ENCODE peak calls at places on chromosomes 13 and 19, in eight cellular contexts. One of them, this sample, is unnamed. For H3K9me3, the result is how much of the 10 kb centered on the place peaks cover.

GRCh38 chr13:102897371-102898138 is 51.7 kb downstream of the ERCC5 start:
- DNase-seq in right cardiac atrium: peak
- DNase-seq in astrocyte: no peak
- DNase-seq in fibroblast of lung: no peak
- DNase-seq in heart right ventricle: peak
- DNase-seq in IMR-90: no peak
- DNase-seq in A673: no peak
- DNase-seq in adipocyte: no peak
- DNase-seq in this sample: peak

GRCh38 chr19:1074512-1075283 is 7.7 kb downstream of the ARHGAP45 start:
- DNase-seq in astrocyte: no peak
- DNase-seq in heart right ventricle: peak
- DNase-seq in A673: peak
- DNase-seq in adipocyte: no peak
- DNase-seq in IMR-90: no peak
- DNase-seq in right cardiac atrium: peak
- DNase-seq in fibroblast of lung: no peak
- DNase-seq in this sample: no peak

GRCh38 chr19:31349160-31349881 is at the start of gene TSHZ3:
- DNase-seq in IMR-90: peak
- DNase-seq in astrocyte: peak
- DNase-seq in right cardiac atrium: peak
- DNase-seq in heart right ventricle: peak
- DNase-seq in adipocyte: peak
- DNase-seq in fibroblast of lung: peak
- DNase-seq in A673: peak
- DNase-seq in this sample: peak

GRCh38 chr19:58409010-58409790 is 751 bp downstream of the ZNF584 start:
- DNase-seq in astrocyte: no peak
- DNase-seq in IMR-90: peak
- DNase-seq in A673: peak
- DNase-seq in heart right ventricle: peak
- DNase-seq in fibroblast of lung: no peak
- DNase-seq in right cardiac atrium: peak
- DNase-seq in adipocyte: peak
- DNase-seq in this sample: peak

GRCh38 chr13:73303858-73304257 is 245.1 kb downstream of the KLF5 start:
- DNase-seq in heart right ventricle: no peak
- DNase-seq in IMR-90: peak
- DNase-seq in A673: no peak
- DNase-seq in astrocyte: peak
- DNase-seq in fibroblast of lung: no peak
- DNase-seq in adipocyte: no peak
- DNase-seq in right cardiac atrium: no peak
- DNase-seq in this sample: no peak

GRCh38 chr13:109917422-109917821 is 131.0 kb upstream of the IRS2 start:
- DNase-seq in IMR-90: no peak
- DNase-seq in adipocyte: no peak
- DNase-seq in right cardiac atrium: no peak
- DNase-seq in fibroblast of lung: no peak
- DNase-seq in astrocyte: no peak
- DNase-seq in heart right ventricle: no peak
- DNase-seq in A673: no peak
- DNase-seq in this sample: no peak

GRCh38 chr19:40776364-40776763 is 1.0 kb downstream of the MIA start:
- DNase-seq in astrocyte: no peak
- DNase-seq in adipocyte: no peak
- DNase-seq in heart right ventricle: no peak
- DNase-seq in right cardiac atrium: no peak
- DNase-seq in A673: no peak
- DNase-seq in IMR-90: no peak
- DNase-seq in fibroblast of lung: no peak
- DNase-seq in this sample: no peak

GRCh38 chr19:30349131-30349730 is 23.0 kb upstream of the ZNF536 start:
- DNase-seq in heart right ventricle: no peak
- DNase-seq in A673: no peak
- DNase-seq in IMR-90: no peak
- DNase-seq in fibroblast of lung: no peak
- DNase-seq in astrocyte: no peak
- DNase-seq in adipocyte: no peak
- DNase-seq in right cardiac atrium: no peak
- DNase-seq in this sample: no peak

GRCh38 chr19:1651061-1651547 is 1.3 kb downstream of the TCF3 start:
- DNase-seq in astrocyte: no peak
- DNase-seq in fibroblast of lung: peak
- DNase-seq in A673: peak
- DNase-seq in right cardiac atrium: no peak
- DNase-seq in IMR-90: peak
- DNase-seq in heart right ventricle: no peak
- DNase-seq in adipocyte: peak
- DNase-seq in this sample: no peak

GRCh38 chr13:33794576-33794975 is 23.4 kb upstream of the RFC3 start:
- DNase-seq in fibroblast of lung: no peak
- DNase-seq in right cardiac atrium: no peak
- DNase-seq in A673: no peak
- DNase-seq in heart right ventricle: no peak
- DNase-seq in adipocyte: no peak
- DNase-seq in astrocyte: peak
- DNase-seq in IMR-90: no peak
- DNase-seq in this sample: no peak

GRCh38 chr19:38663957-38664502 is 16.6 kb downstream of the ACTN4 start:
- DNase-seq in heart right ventricle: peak
- DNase-seq in A673: no peak
- DNase-seq in adipocyte: no peak
- DNase-seq in right cardiac atrium: peak
- DNase-seq in fibroblast of lung: no peak
- DNase-seq in astrocyte: no peak
- DNase-seq in IMR-90: no peak
- DNase-seq in this sample: no peak

GRCh38 chr19:16447015-16447384 is 24.8 kb downstream of the EPS15L1 start:
- DNase-seq in fibroblast of lung: peak
- DNase-seq in IMR-90: peak
- DNase-seq in heart right ventricle: peak
- DNase-seq in right cardiac atrium: peak
- DNase-seq in adipocyte: peak
- DNase-seq in astrocyte: peak
- DNase-seq in A673: peak
- DNase-seq in this sample: peak

GRCh38 chr13:32019612-32020233 is 11.9 kb upstream of the FRY start:
- DNase-seq in A673: peak
- DNase-seq in right cardiac atrium: peak
- DNase-seq in astrocyte: peak
- DNase-seq in IMR-90: peak
- DNase-seq in adipocyte: peak
- DNase-seq in heart right ventricle: no peak
- DNase-seq in fibroblast of lung: peak
- DNase-seq in this sample: peak

GRCh38 chr13:59094149-59094548 is 1069.6 kb downstream of the DIAPH3 start:
- DNase-seq in fibroblast of lung: no peak
- DNase-seq in heart right ventricle: no peak
- DNase-seq in adipocyte: no peak
- DNase-seq in right cardiac atrium: no peak
- DNase-seq in astrocyte: peak
- DNase-seq in IMR-90: peak
- DNase-seq in A673: no peak
- DNase-seq in this sample: no peak

GRCh38 chr13:93004919-93005318 is 221.7 kb upstream of the GPC6 start:
- DNase-seq in astrocyte: no peak
- DNase-seq in adipocyte: no peak
- DNase-seq in right cardiac atrium: no peak
- DNase-seq in fibroblast of lung: no peak
- DNase-seq in heart right ventricle: no peak
- DNase-seq in A673: peak
- DNase-seq in IMR-90: peak
- DNase-seq in this sample: peak

GRCh38 chr13:43388282-43389034 is 365.1 kb downstream of the DNAJC15 start:
- DNase-seq in fibroblast of lung: no peak
- DNase-seq in IMR-90: no peak
- DNase-seq in adipocyte: no peak
- DNase-seq in heart right ventricle: no peak
- DNase-seq in astrocyte: no peak
- DNase-seq in A673: no peak
- DNase-seq in right cardiac atrium: no peak
- DNase-seq in this sample: no peak

GRCh38 chr13:75452564-75452963 is 29.4 kb downstream of the TBC1D4 start:
- DNase-seq in fibroblast of lung: peak
- DNase-seq in IMR-90: no peak
- DNase-seq in astrocyte: peak
- DNase-seq in heart right ventricle: no peak
- DNase-seq in A673: no peak
- DNase-seq in adipocyte: no peak
- DNase-seq in right cardiac atrium: no peak
- DNase-seq in this sample: no peak

GRCh38 chr19:6069268-6069771 is 41.0 kb downstream of the RFX2 start:
- DNase-seq in adipocyte: no peak
- DNase-seq in IMR-90: no peak
- DNase-seq in right cardiac atrium: no peak
- DNase-seq in astrocyte: no peak
- DNase-seq in A673: no peak
- DNase-seq in heart right ventricle: no peak
- DNase-seq in fibroblast of lung: no peak
- DNase-seq in this sample: no peak

GRCh38 chr19:13252569-13253335 is 102.5 kb downstream of the IER2 start:
- DNase-seq in right cardiac atrium: no peak
- DNase-seq in heart right ventricle: no peak
- DNase-seq in astrocyte: no peak
- DNase-seq in fibroblast of lung: no peak
- DNase-seq in IMR-90: no peak
- DNase-seq in A673: no peak
- DNase-seq in adipocyte: no peak
- DNase-seq in this sample: no peak

GRCh38 chr13:23570931-23571330 is 719 bp downstream of the TNFRSF19 start:
- DNase-seq in fibroblast of lung: peak
- DNase-seq in astrocyte: peak
- DNase-seq in A673: no peak
- DNase-seq in heart right ventricle: no peak
- DNase-seq in IMR-90: peak
- DNase-seq in adipocyte: peak
- DNase-seq in right cardiac atrium: no peak
- DNase-seq in this sample: no peak

DNA sequence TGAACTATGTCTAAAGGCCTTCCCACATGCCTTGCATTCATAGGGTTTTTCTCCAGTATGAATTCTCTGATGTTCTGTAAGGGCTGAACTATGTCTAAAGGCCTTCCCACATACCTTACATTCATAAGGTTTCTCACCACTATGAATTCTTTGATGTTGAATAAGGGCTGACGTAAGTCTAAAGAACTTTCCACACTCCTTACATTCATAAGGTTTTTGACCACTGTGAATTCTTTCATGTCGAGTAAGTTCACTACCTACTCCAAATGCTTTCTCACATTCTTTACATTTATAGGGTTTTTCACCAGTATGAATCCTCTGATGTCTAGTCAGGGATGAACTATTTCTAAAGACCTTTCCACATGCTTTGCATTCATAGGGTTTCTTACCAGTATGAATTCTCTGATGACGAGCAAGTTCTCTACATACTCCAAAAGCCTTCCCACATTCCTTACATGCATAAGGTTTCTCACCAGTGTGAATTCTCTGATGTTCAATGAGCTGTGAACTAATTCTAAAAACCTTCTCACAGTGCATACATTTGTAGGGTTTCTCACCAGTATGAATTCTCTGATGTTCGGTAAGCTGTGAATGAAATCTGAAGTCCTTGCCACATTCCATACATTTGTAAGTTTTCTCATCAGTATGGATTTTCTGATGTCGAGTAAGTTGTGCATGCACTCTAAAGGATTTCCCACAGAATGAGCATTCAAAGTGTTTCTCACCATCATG is 19.1 kb upstream of the ZNF260 start:
- DNase-seq in fibroblast of lung: peak
- DNase-seq in astrocyte: peak
- DNase-seq in A673: peak
- DNase-seq in IMR-90: peak
- DNase-seq in adipocyte: no peak
- DNase-seq in heart right ventricle: no peak
- DNase-seq in right cardiac atrium: no peak
- DNase-seq in this sample: no peak
- H3K9me3 ChIP-seq in fibroblast of lung: under half
- H3K9me3 ChIP-seq in astrocyte: half or more
- H3K9me3 ChIP-seq in A673: half or more
- H3K9me3 ChIP-seq in IMR-90: half or more
- H3K9me3 ChIP-seq in adipocyte: half or more
- H3K9me3 ChIP-seq in heart right ventricle: half or more
- H3K9me3 ChIP-seq in right cardiac atrium: under half
- H3K9me3 ChIP-seq in this sample: under half

DNA sequence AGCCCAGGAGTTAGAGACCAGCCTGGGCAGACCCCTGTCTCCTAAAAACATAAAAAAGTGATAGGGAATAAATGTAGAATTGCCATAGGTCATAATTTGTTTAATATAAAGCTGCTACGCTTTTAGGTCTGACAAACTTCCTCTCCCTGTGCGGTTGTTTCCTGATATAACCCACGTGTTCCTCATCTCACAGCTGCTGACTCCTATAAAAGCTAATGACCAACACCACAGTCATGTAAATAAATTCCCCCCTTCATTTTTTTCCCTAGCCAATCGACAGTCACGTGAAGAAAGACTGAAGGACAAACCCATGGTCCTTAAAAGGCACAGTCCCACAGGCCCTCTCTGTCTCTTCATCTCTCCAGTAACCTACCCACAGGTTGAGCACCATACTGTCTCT is 27.5 kb downstream of the ZNF266 start:
- DNase-seq in right cardiac atrium: no peak
- DNase-seq in A673: peak
- DNase-seq in fibroblast of lung: no peak
- DNase-seq in heart right ventricle: no peak
- DNase-seq in adipocyte: no peak
- DNase-seq in IMR-90: no peak
- DNase-seq in astrocyte: no peak
- DNase-seq in this sample: no peak
- H3K9me3 ChIP-seq in right cardiac atrium: under half
- H3K9me3 ChIP-seq in A673: half or more
- H3K9me3 ChIP-seq in fibroblast of lung: under half
- H3K9me3 ChIP-seq in heart right ventricle: half or more
- H3K9me3 ChIP-seq in adipocyte: half or more
- H3K9me3 ChIP-seq in IMR-90: under half
- H3K9me3 ChIP-seq in astrocyte: under half
- H3K9me3 ChIP-seq in this sample: under half

DNA sequence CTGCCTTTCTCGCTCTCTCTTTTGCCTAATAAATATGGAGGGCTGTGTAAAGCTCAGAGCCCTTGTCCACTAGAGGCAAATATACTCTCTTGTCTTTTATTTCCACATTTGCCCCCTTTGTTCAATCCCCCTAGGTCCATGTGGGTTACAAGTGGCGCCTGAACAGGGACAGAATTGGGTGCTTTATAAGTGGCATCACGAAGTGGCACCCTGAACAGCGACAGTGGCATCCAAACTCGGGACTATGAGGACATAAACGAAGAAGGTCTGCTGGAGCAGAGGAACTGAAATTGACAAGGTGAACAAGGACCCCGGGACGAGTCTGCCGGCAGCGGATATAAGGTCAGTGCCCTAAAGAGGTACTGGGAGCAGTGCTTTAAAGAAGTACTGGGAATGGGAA is 4.3 kb upstream of the ZNF610 start:
- DNase-seq in heart right ventricle: no peak
- DNase-seq in A673: no peak
- DNase-seq in astrocyte: peak
- DNase-seq in IMR-90: no peak
- DNase-seq in right cardiac atrium: no peak
- DNase-seq in fibroblast of lung: peak
- DNase-seq in adipocyte: no peak
- DNase-seq in this sample: no peak
- H3K9me3 ChIP-seq in heart right ventricle: half or more
- H3K9me3 ChIP-seq in A673: under half
- H3K9me3 ChIP-seq in astrocyte: under half
- H3K9me3 ChIP-seq in IMR-90: under half
- H3K9me3 ChIP-seq in right cardiac atrium: under half
- H3K9me3 ChIP-seq in fibroblast of lung: under half
- H3K9me3 ChIP-seq in adipocyte: half or more
- H3K9me3 ChIP-seq in this sample: under half

GRCh38 chr19:47432091-47432490 is 12.8 kb upstream of the MEIS3 start:
- DNase-seq in IMR-90: no peak
- DNase-seq in fibroblast of lung: no peak
- DNase-seq in astrocyte: no peak
- DNase-seq in A673: no peak
- DNase-seq in adipocyte: no peak
- DNase-seq in heart right ventricle: no peak
- DNase-seq in right cardiac atrium: no peak
- DNase-seq in this sample: no peak
- H3K9me3 ChIP-seq in IMR-90: under half
- H3K9me3 ChIP-seq in fibroblast of lung: under half
- H3K9me3 ChIP-seq in astrocyte: under half
- H3K9me3 ChIP-seq in A673: under half
- H3K9me3 ChIP-seq in adipocyte: under half
- H3K9me3 ChIP-seq in heart right ventricle: under half
- H3K9me3 ChIP-seq in right cardiac atrium: under half
- H3K9me3 ChIP-seq in this sample: under half

This sample was measured in WERI-Rb-1.